ENCODE peak calls at places on chromosomes 13 and 19, in ten cellular contexts. G, V, M, S, F, K, C, A, E and T are unnamed samples.

GRCh38 chr19:49125025-49125731 is 5.8 kb downstream of the PPFIA3 start:
- DNase-seq in G (no peak), V (no peak), M (no peak), S (no peak), F (no peak), K (no peak), C (no peak), A (no peak), E (peak; percentile 39), T (no peak)

GRCh38 chr19:28880735-28881401 is 332.1 kb downstream of the UQCRFS1 start:
- DNase-seq in G (no peak), V (no peak), M (no peak), S (no peak), F (no peak), K (no peak), C (no peak), A (no peak), E (no peak), T (no peak)

GRCh38 chr19:38989066-38989605 is 13.6 kb upstream of the FBXO17 start:
- DNase-seq in G (no peak), V (no peak), M (no peak), S (no peak), F (no peak), K (no peak), C (no peak), A (peak; percentile 55), E (no peak), T (no peak)

GRCh38 chr13:41645313-41645712 is 188.0 kb downstream of the RGCC start:
- DNase-seq in G (no peak), V (peak; percentile 68), M (peak; percentile 66), S (peak; percentile 19), F (no peak), K (no peak), C (no peak), A (peak; percentile 15), E (no peak), T (peak; percentile 73)

GRCh38 chr13:48486362-48486761 is 46.5 kb downstream of the RCBTB2 start:
- DNase-seq in G (no peak), V (no peak), M (no peak), S (no peak), F (no peak), K (no peak), C (no peak), A (no peak), E (no peak), T (no peak)

GRCh38 chr19:20661150-20661819 is at the start of gene ZNF626:
- DNase-seq in G (peak; percentile 99), V (peak; percentile 97), M (peak; percentile 100), S (peak; percentile 96), F (peak; percentile 95), K (peak; percentile 98), C (peak; percentile 66), A (no peak), E (peak; percentile 95), T (peak; percentile 99)

GRCh38 chr19:53192771-53193533 is at the start of gene ZNF665:
- DNase-seq in G (peak; percentile 97), V (peak; percentile 91), M (peak; percentile 83), S (peak; percentile 85), F (peak; percentile 88), K (peak; percentile 90), C (peak; percentile 77), A (no peak), E (peak; percentile 89), T (peak; percentile 94)

GRCh38 chr13:59477011-59477410 is 686.7 kb downstream of the DIAPH3 start:
- DNase-seq in G (no peak), V (no peak), M (no peak), S (no peak), F (no peak), K (no peak), C (no peak), A (peak; percentile 6), E (no peak), T (no peak)

GRCh38 chr13:114095486-114095885 is 36.9 kb downstream of the RASA3 start:
- DNase-seq in G (no peak), V (peak; percentile 25), M (no peak), S (no peak), F (no peak), K (no peak), C (no peak), A (no peak), E (peak; percentile 24), T (peak; percentile 50)

GRCh38 chr19:679418-680286 is 3.5 kb downstream of the FSTL3 start:
- DNase-seq in G (no peak), V (peak; percentile 85), M (peak; percentile 41), S (peak; percentile 70), F (peak; percentile 47), K (peak; percentile 57), C (peak; percentile 57), A (peak; percentile 78), E (peak; percentile 55), T (peak; percentile 83)

GRCh38 chr13:41622545-41623429 is 165.4 kb downstream of the RGCC start:
- DNase-seq in G (no peak), V (no peak), M (no peak), S (no peak), F (no peak), K (no peak), C (no peak), A (no peak), E (no peak), T (no peak)

GRCh38 chr13:113935523-113935922 is 38.4 kb downstream of the C13orf46 start:
- DNase-seq in G (no peak), V (no peak), M (no peak), S (no peak), F (no peak), K (no peak), C (no peak), A (no peak), E (peak; percentile 22), T (no peak)

GRCh38 chr13:99778500-99778899 is 193.1 kb downstream of the ZIC5 start:
- DNase-seq in G (no peak), V (no peak), M (no peak), S (no peak), F (no peak), K (no peak), C (no peak), A (no peak), E (no peak), T (no peak)

GRCh38 chr19:13189600-13189999 is 39.4 kb downstream of the IER2 start:
- DNase-seq in G (no peak), V (no peak), M (no peak), S (no peak), F (no peak), K (no peak), C (no peak), A (no peak), E (no peak), T (no peak)

DNA sequence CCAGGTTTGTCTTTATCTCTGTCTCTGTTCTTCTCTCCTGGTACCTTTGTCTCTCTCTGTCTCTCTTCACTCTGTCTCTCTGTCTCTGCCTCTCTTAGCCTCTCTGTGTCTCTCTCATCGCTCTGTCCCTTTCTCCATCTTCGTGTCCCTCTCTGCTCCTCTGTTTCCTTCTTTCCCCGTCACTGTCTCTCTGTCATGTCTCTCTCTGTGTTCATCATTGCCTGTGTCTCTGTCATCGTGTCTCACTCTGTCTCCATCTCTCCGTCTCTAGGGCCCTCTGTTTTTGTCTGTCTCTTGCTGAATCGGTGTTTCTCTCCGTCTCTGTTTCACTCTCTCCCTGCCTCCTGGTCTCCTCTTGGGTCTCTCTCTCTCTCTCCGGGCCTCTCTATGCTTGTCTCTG is 2.9 kb upstream of the KCNN4 start:
- DNase-seq in G (no peak), V (no peak), M (no peak), S (no peak), F (no peak), K (no peak), C (no peak), A (no peak), E (no peak), T (no peak)
- H3K4me1 ChIP-seq in G (peaks cover 28% of the 10 kb centered on the region), V (no peaks in the 10 kb centered on the region), M (peaks cover 24% of the 10 kb centered on the region), S (no peaks in the 10 kb centered on the region), F (peaks cover 39% of the 10 kb centered on the region), K (peaks cover 23% of the 10 kb centered on the region), C (peaks cover 36% of the 10 kb centered on the region), A (peaks cover 66% of the 10 kb centered on the region), E (peaks cover 62% of the 10 kb centered on the region), T (peaks cover 6% of the 10 kb centered on the region)

GRCh38 chr19:55096061-55096701 is 20.5 kb downstream of the EPS8L1 start:
- DNase-seq in G (no peak), V (peak; percentile 28), M (no peak), S (no peak), F (no peak), K (no peak), C (no peak), A (no peak), E (peak; percentile 1), T (no peak)
- H3K27ac ChIP-seq in G (no peak overlapping the region), V (no peak overlapping the region), M (no peak overlapping the region), S (no peak overlapping the region), F (no peak overlapping the region), K (no peak overlapping the region), C (no peak overlapping the region), A (no peak overlapping the region), E (no peak overlapping the region), T (no peak overlapping the region)

GRCh38 chr13:30371649-30372265 is 50.5 kb upstream of the UBE2L5 start:
- DNase-seq in G (no peak), V (no peak), M (no peak), S (peak; percentile 28), F (peak; percentile 87), K (peak; percentile 71), C (peak; percentile 54), A (peak; percentile 7), E (peak; percentile 93), T (no peak)
- H3K4me3 ChIP-seq in G (no peak overlapping the region), V (no peak overlapping the region), M (no peak overlapping the region), S (no peak overlapping the region), F (peak overlapping the region; percentile 2), K (no peak overlapping the region), C (peak overlapping the region; percentile 37), A (no peak overlapping the region), E (peak overlapping the region; percentile 41), T (no peak overlapping the region)

DNA sequence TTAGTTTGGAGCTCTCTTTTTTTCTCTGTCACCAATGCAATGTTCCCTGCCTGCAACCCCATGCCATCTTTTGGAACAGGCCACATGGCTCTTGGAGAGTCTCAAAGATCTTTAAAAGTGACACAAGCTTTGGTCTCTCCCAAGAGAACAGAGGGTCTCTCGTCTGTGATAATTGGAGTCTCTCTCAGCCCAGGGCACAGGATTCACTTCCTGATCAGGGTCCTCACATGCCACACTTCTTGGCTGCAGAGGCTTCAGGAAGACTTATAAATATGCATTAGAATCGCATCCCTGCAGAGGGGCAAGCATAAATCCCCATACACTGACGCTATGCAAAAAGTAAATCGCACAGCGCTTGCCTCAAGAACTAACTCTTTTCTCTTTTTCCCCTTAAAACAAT is 240.4 kb downstream of the IRS2 start:
- DNase-seq in G (peak; percentile 39), V (no peak), M (no peak), S (no peak), F (no peak), K (no peak), C (no peak), A (no peak), E (no peak), T (no peak)
- H3K4me1 ChIP-seq in G (no peaks in the 10 kb centered on the region), V (no peaks in the 10 kb centered on the region), M (no peaks in the 10 kb centered on the region), S (no peaks in the 10 kb centered on the region), F (peaks cover 4% of the 10 kb centered on the region), K (no peaks in the 10 kb centered on the region), C (no peaks in the 10 kb centered on the region), A (no peaks in the 10 kb centered on the region), E (no peaks in the 10 kb centered on the region), T (no peaks in the 10 kb centered on the region)

GRCh38 chr13:43154083-43154739 is 130.8 kb downstream of the DNAJC15 start:
- DNase-seq in G (peak; percentile 47), V (no peak), M (no peak), S (no peak), F (no peak), K (no peak), C (no peak), A (no peak), E (no peak), T (no peak)
- H3K27ac ChIP-seq in G (no peak overlapping the region), V (no peak overlapping the region), M (no peak overlapping the region), S (no peak overlapping the region), F (no peak overlapping the region), K (no peak overlapping the region), C (no peak overlapping the region), A (peak overlapping the region; percentile 15), E (no peak overlapping the region), T (no peak overlapping the region)